ENCODE peak calls at places on chromosomes 7 and 10, in five cellular contexts. One of them, this sample, is unnamed.

GRCh38 chr7:105990726-105991465 is 27.8 kb downstream of the CDHR3 start:
- DNase-seq in activated CD4-positive, CD25-positive, alpha-beta regulatory T cell treated with anti-CD3 and anti-CD28 coated beads, Interleukin-2, amount 50 U/mL, for 16 hours: no peak
- DNase-seq in HT1080: no peak
- DNase-seq in renal cortical epithelial cell: no peak
- DNase-seq in heart left ventricle: peak
- DNase-seq in this sample: no peak

GRCh38 chr10:48670978-48671913 is 13.4 kb upstream of the WDFY4 start:
- DNase-seq in renal cortical epithelial cell: peak
- DNase-seq in HT1080: no peak
- DNase-seq in heart left ventricle: no peak
- DNase-seq in activated CD4-positive, CD25-positive, alpha-beta regulatory T cell treated with anti-CD3 and anti-CD28 coated beads, Interleukin-2, amount 50 U/mL, for 16 hours: no peak
- DNase-seq in this sample: no peak

GRCh38 chr7:116242759-116243158 is 32.4 kb downstream of the TES start:
- DNase-seq in heart left ventricle: no peak
- DNase-seq in activated CD4-positive, CD25-positive, alpha-beta regulatory T cell treated with anti-CD3 and anti-CD28 coated beads, Interleukin-2, amount 50 U/mL, for 16 hours: no peak
- DNase-seq in renal cortical epithelial cell: no peak
- DNase-seq in HT1080: no peak
- DNase-seq in this sample: no peak

GRCh38 chr7:70598976-70599375 is 533.0 kb upstream of the GALNT17 start:
- DNase-seq in heart left ventricle: no peak
- DNase-seq in renal cortical epithelial cell: peak
- DNase-seq in activated CD4-positive, CD25-positive, alpha-beta regulatory T cell treated with anti-CD3 and anti-CD28 coated beads, Interleukin-2, amount 50 U/mL, for 16 hours: no peak
- DNase-seq in HT1080: peak
- DNase-seq in this sample: no peak

GRCh38 chr7:11505471-11505870 is 326.5 kb downstream of the THSD7A start:
- DNase-seq in renal cortical epithelial cell: no peak
- DNase-seq in activated CD4-positive, CD25-positive, alpha-beta regulatory T cell treated with anti-CD3 and anti-CD28 coated beads, Interleukin-2, amount 50 U/mL, for 16 hours: no peak
- DNase-seq in heart left ventricle: no peak
- DNase-seq in HT1080: no peak
- DNase-seq in this sample: no peak

GRCh38 chr7:37448057-37448636 is 517 bp downstream of the ELMO1 start:
- DNase-seq in activated CD4-positive, CD25-positive, alpha-beta regulatory T cell treated with anti-CD3 and anti-CD28 coated beads, Interleukin-2, amount 50 U/mL, for 16 hours: no peak
- DNase-seq in HT1080: no peak
- DNase-seq in heart left ventricle: peak
- DNase-seq in renal cortical epithelial cell: no peak
- DNase-seq in this sample: no peak

GRCh38 chr10:92699193-92699517 is 9.4 kb downstream of the HHEX start:
- DNase-seq in heart left ventricle: no peak
- DNase-seq in HT1080: no peak
- DNase-seq in renal cortical epithelial cell: no peak
- DNase-seq in activated CD4-positive, CD25-positive, alpha-beta regulatory T cell treated with anti-CD3 and anti-CD28 coated beads, Interleukin-2, amount 50 U/mL, for 16 hours: no peak
- DNase-seq in this sample: no peak

GRCh38 chr10:75428434-75429158 is 2.8 kb upstream of the LRMDA start:
- DNase-seq in HT1080: peak
- DNase-seq in activated CD4-positive, CD25-positive, alpha-beta regulatory T cell treated with anti-CD3 and anti-CD28 coated beads, Interleukin-2, amount 50 U/mL, for 16 hours: no peak
- DNase-seq in heart left ventricle: no peak
- DNase-seq in renal cortical epithelial cell: peak
- DNase-seq in this sample: no peak

GRCh38 chr7:30729642-30730041 is 22.3 kb upstream of the INMT start:
- DNase-seq in activated CD4-positive, CD25-positive, alpha-beta regulatory T cell treated with anti-CD3 and anti-CD28 coated beads, Interleukin-2, amount 50 U/mL, for 16 hours: no peak
- DNase-seq in HT1080: no peak
- DNase-seq in renal cortical epithelial cell: no peak
- DNase-seq in heart left ventricle: no peak
- DNase-seq in this sample: no peak

GRCh38 chr7:44982535-44982923 is 3.7 kb upstream of the MYO1G start:
- DNase-seq in renal cortical epithelial cell: no peak
- DNase-seq in activated CD4-positive, CD25-positive, alpha-beta regulatory T cell treated with anti-CD3 and anti-CD28 coated beads, Interleukin-2, amount 50 U/mL, for 16 hours: no peak
- DNase-seq in heart left ventricle: no peak
- DNase-seq in HT1080: no peak
- DNase-seq in this sample: no peak

GRCh38 chr7:135601182-135601581 is 43.5 kb downstream of the NUP205 start:
- DNase-seq in renal cortical epithelial cell: peak
- DNase-seq in activated CD4-positive, CD25-positive, alpha-beta regulatory T cell treated with anti-CD3 and anti-CD28 coated beads, Interleukin-2, amount 50 U/mL, for 16 hours: no peak
- DNase-seq in heart left ventricle: no peak
- DNase-seq in HT1080: no peak
- DNase-seq in this sample: no peak

GRCh38 chr10:101189461-101190401 is 39.5 kb downstream of the LBX1 start:
- DNase-seq in renal cortical epithelial cell: no peak
- DNase-seq in activated CD4-positive, CD25-positive, alpha-beta regulatory T cell treated with anti-CD3 and anti-CD28 coated beads, Interleukin-2, amount 50 U/mL, for 16 hours: no peak
- DNase-seq in HT1080: no peak
- DNase-seq in heart left ventricle: no peak
- DNase-seq in this sample: no peak

GRCh38 chr10:36254191-36254590 is 612.1 kb upstream of the FZD8 start:
- DNase-seq in heart left ventricle: peak
- DNase-seq in activated CD4-positive, CD25-positive, alpha-beta regulatory T cell treated with anti-CD3 and anti-CD28 coated beads, Interleukin-2, amount 50 U/mL, for 16 hours: no peak
- DNase-seq in HT1080: peak
- DNase-seq in renal cortical epithelial cell: peak
- DNase-seq in this sample: peak

GRCh38 chr10:61503051-61503450 is 49.9 kb upstream of the TMEM26 start:
- DNase-seq in activated CD4-positive, CD25-positive, alpha-beta regulatory T cell treated with anti-CD3 and anti-CD28 coated beads, Interleukin-2, amount 50 U/mL, for 16 hours: no peak
- DNase-seq in heart left ventricle: no peak
- DNase-seq in renal cortical epithelial cell: peak
- DNase-seq in HT1080: peak
- DNase-seq in this sample: no peak

GRCh38 chr7:8277394-8277982 is 15.5 kb upstream of the ICA1 start:
- DNase-seq in HT1080: peak
- DNase-seq in activated CD4-positive, CD25-positive, alpha-beta regulatory T cell treated with anti-CD3 and anti-CD28 coated beads, Interleukin-2, amount 50 U/mL, for 16 hours: no peak
- DNase-seq in renal cortical epithelial cell: peak
- DNase-seq in heart left ventricle: no peak
- DNase-seq in this sample: no peak

GRCh38 chr7:47292832-47293309 is 289.0 kb downstream of the TNS3 start:
- DNase-seq in activated CD4-positive, CD25-positive, alpha-beta regulatory T cell treated with anti-CD3 and anti-CD28 coated beads, Interleukin-2, amount 50 U/mL, for 16 hours: no peak
- DNase-seq in heart left ventricle: no peak
- DNase-seq in renal cortical epithelial cell: no peak
- DNase-seq in HT1080: no peak
- DNase-seq in this sample: no peak

GRCh38 chr10:3222068-3222467 is 49.5 kb upstream of the PITRM1 start:
- DNase-seq in heart left ventricle: no peak
- DNase-seq in renal cortical epithelial cell: no peak
- DNase-seq in HT1080: peak
- DNase-seq in activated CD4-positive, CD25-positive, alpha-beta regulatory T cell treated with anti-CD3 and anti-CD28 coated beads, Interleukin-2, amount 50 U/mL, for 16 hours: no peak
- DNase-seq in this sample: no peak

GRCh38 chr7:2471396-2471795 is 4.8 kb downstream of the GRIFIN start:
- DNase-seq in heart left ventricle: peak
- DNase-seq in activated CD4-positive, CD25-positive, alpha-beta regulatory T cell treated with anti-CD3 and anti-CD28 coated beads, Interleukin-2, amount 50 U/mL, for 16 hours: no peak
- DNase-seq in renal cortical epithelial cell: no peak
- DNase-seq in HT1080: peak
- DNase-seq in this sample: no peak

GRCh38 chr7:150937848-150938561 is 40.1 kb downstream of the KCNH2 start:
- DNase-seq in heart left ventricle: no peak
- DNase-seq in HT1080: peak
- DNase-seq in activated CD4-positive, CD25-positive, alpha-beta regulatory T cell treated with anti-CD3 and anti-CD28 coated beads, Interleukin-2, amount 50 U/mL, for 16 hours: no peak
- DNase-seq in renal cortical epithelial cell: no peak
- DNase-seq in this sample: peak

GRCh38 chr7:32427769-32428291 is 62.4 kb downstream of the LSM5 start:
- DNase-seq in heart left ventricle: peak
- DNase-seq in activated CD4-positive, CD25-positive, alpha-beta regulatory T cell treated with anti-CD3 and anti-CD28 coated beads, Interleukin-2, amount 50 U/mL, for 16 hours: peak
- DNase-seq in HT1080: peak
- DNase-seq in renal cortical epithelial cell: peak
- DNase-seq in this sample: peak

GRCh38 chr10:91653214-91653875 is 20.5 kb upstream of the PPP1R3C start:
- DNase-seq in HT1080: peak
- DNase-seq in renal cortical epithelial cell: peak
- DNase-seq in heart left ventricle: no peak
- DNase-seq in activated CD4-positive, CD25-positive, alpha-beta regulatory T cell treated with anti-CD3 and anti-CD28 coated beads, Interleukin-2, amount 50 U/mL, for 16 hours: no peak
- DNase-seq in this sample: no peak

GRCh38 chr7:1211611-1212010 is 21.1 kb upstream of the UNCX start:
- DNase-seq in activated CD4-positive, CD25-positive, alpha-beta regulatory T cell treated with anti-CD3 and anti-CD28 coated beads, Interleukin-2, amount 50 U/mL, for 16 hours: no peak
- DNase-seq in heart left ventricle: no peak
- DNase-seq in HT1080: no peak
- DNase-seq in renal cortical epithelial cell: no peak
- DNase-seq in this sample: no peak

GRCh38 chr7:121572615-121573014 is 176.5 kb upstream of the FAM3C start:
- DNase-seq in HT1080: no peak
- DNase-seq in renal cortical epithelial cell: peak
- DNase-seq in activated CD4-positive, CD25-positive, alpha-beta regulatory T cell treated with anti-CD3 and anti-CD28 coated beads, Interleukin-2, amount 50 U/mL, for 16 hours: no peak
- DNase-seq in heart left ventricle: no peak
- DNase-seq in this sample: no peak

GRCh38 chr7:150580615-150580986 is 13.4 kb downstream of the GIMAP4 start:
- DNase-seq in HT1080: no peak
- DNase-seq in renal cortical epithelial cell: no peak
- DNase-seq in activated CD4-positive, CD25-positive, alpha-beta regulatory T cell treated with anti-CD3 and anti-CD28 coated beads, Interleukin-2, amount 50 U/mL, for 16 hours: no peak
- DNase-seq in heart left ventricle: no peak
- DNase-seq in this sample: no peak

GRCh38 chr10:16049775-16050174 is 189.5 kb upstream of the MINDY3 start:
- DNase-seq in renal cortical epithelial cell: no peak
- DNase-seq in activated CD4-positive, CD25-positive, alpha-beta regulatory T cell treated with anti-CD3 and anti-CD28 coated beads, Interleukin-2, amount 50 U/mL, for 16 hours: no peak
- DNase-seq in HT1080: peak
- DNase-seq in heart left ventricle: no peak
- DNase-seq in this sample: no peak

GRCh38 chr7:78953090-78953489 is 500.4 kb downstream of the MAGI2 start:
- DNase-seq in HT1080: peak
- DNase-seq in heart left ventricle: no peak
- DNase-seq in activated CD4-positive, CD25-positive, alpha-beta regulatory T cell treated with anti-CD3 and anti-CD28 coated beads, Interleukin-2, amount 50 U/mL, for 16 hours: no peak
- DNase-seq in renal cortical epithelial cell: no peak
- DNase-seq in this sample: no peak

GRCh38 chr10:15729890-15730289 is 10.2 kb upstream of the ITGA8 start:
- DNase-seq in activated CD4-positive, CD25-positive, alpha-beta regulatory T cell treated with anti-CD3 and anti-CD28 coated beads, Interleukin-2, amount 50 U/mL, for 16 hours: no peak
- DNase-seq in renal cortical epithelial cell: no peak
- DNase-seq in heart left ventricle: no peak
- DNase-seq in HT1080: no peak
- DNase-seq in this sample: no peak

GRCh38 chr7:2193120-2193519 is 39.6 kb downstream of the MAD1L1 start:
- DNase-seq in heart left ventricle: no peak
- DNase-seq in renal cortical epithelial cell: no peak
- DNase-seq in activated CD4-positive, CD25-positive, alpha-beta regulatory T cell treated with anti-CD3 and anti-CD28 coated beads, Interleukin-2, amount 50 U/mL, for 16 hours: no peak
- DNase-seq in HT1080: no peak
- DNase-seq in this sample: peak

GRCh38 chr7:86978804-86979506 is 80.5 kb downstream of the ELAPOR2 start:
- DNase-seq in activated CD4-positive, CD25-positive, alpha-beta regulatory T cell treated with anti-CD3 and anti-CD28 coated beads, Interleukin-2, amount 50 U/mL, for 16 hours: no peak
- DNase-seq in heart left ventricle: no peak
- DNase-seq in HT1080: no peak
- DNase-seq in renal cortical epithelial cell: no peak
- DNase-seq in this sample: no peak

GRCh38 chr10:104694074-104694473 is 53.0 kb downstream of the SORCS3 start:
- DNase-seq in activated CD4-positive, CD25-positive, alpha-beta regulatory T cell treated with anti-CD3 and anti-CD28 coated beads, Interleukin-2, amount 50 U/mL, for 16 hours: no peak
- DNase-seq in HT1080: no peak
- DNase-seq in renal cortical epithelial cell: no peak
- DNase-seq in heart left ventricle: no peak
- DNase-seq in this sample: no peak

GRCh38 chr7:24718977-24719491 is 38.2 kb downstream of the GSDME start:
- DNase-seq in HT1080: no peak
- DNase-seq in heart left ventricle: no peak
- DNase-seq in activated CD4-positive, CD25-positive, alpha-beta regulatory T cell treated with anti-CD3 and anti-CD28 coated beads, Interleukin-2, amount 50 U/mL, for 16 hours: no peak
- DNase-seq in renal cortical epithelial cell: peak
- DNase-seq in this sample: no peak

GRCh38 chr10:112934193-112934592 is 15.9 kb upstream of the TCF7L2 start:
- DNase-seq in HT1080: no peak
- DNase-seq in activated CD4-positive, CD25-positive, alpha-beta regulatory T cell treated with anti-CD3 and anti-CD28 coated beads, Interleukin-2, amount 50 U/mL, for 16 hours: no peak
- DNase-seq in renal cortical epithelial cell: no peak
- DNase-seq in heart left ventricle: no peak
- DNase-seq in this sample: no peak

GRCh38 chr7:92723205-92723604 is 113.2 kb downstream of the CDK6 start:
- DNase-seq in HT1080: no peak
- DNase-seq in heart left ventricle: no peak
- DNase-seq in activated CD4-positive, CD25-positive, alpha-beta regulatory T cell treated with anti-CD3 and anti-CD28 coated beads, Interleukin-2, amount 50 U/mL, for 16 hours: no peak
- DNase-seq in renal cortical epithelial cell: peak
- DNase-seq in this sample: no peak

GRCh38 chr7:29622335-29623265 is 59.0 kb downstream of the PRR15 start:
- DNase-seq in HT1080: peak
- DNase-seq in heart left ventricle: no peak
- DNase-seq in activated CD4-positive, CD25-positive, alpha-beta regulatory T cell treated with anti-CD3 and anti-CD28 coated beads, Interleukin-2, amount 50 U/mL, for 16 hours: no peak
- DNase-seq in renal cortical epithelial cell: peak
- DNase-seq in this sample: no peak

GRCh38 chr7:36648441-36648840 is 75.9 kb downstream of the AOAH start:
- DNase-seq in HT1080: no peak
- DNase-seq in heart left ventricle: no peak
- DNase-seq in renal cortical epithelial cell: no peak
- DNase-seq in activated CD4-positive, CD25-positive, alpha-beta regulatory T cell treated with anti-CD3 and anti-CD28 coated beads, Interleukin-2, amount 50 U/mL, for 16 hours: no peak
- DNase-seq in this sample: no peak

GRCh38 chr7:1193593-1194424 is 33.8 kb upstream of the ZFAND2A start:
- DNase-seq in renal cortical epithelial cell: peak
- DNase-seq in activated CD4-positive, CD25-positive, alpha-beta regulatory T cell treated with anti-CD3 and anti-CD28 coated beads, Interleukin-2, amount 50 U/mL, for 16 hours: no peak
- DNase-seq in HT1080: peak
- DNase-seq in heart left ventricle: peak
- DNase-seq in this sample: no peak